ENCODE peak calls at places on chromosomes 2 and 18, in nine cellular contexts. S is sigmoid colon, H is mucosa of gallbladder, Z is germinal center, B is T-helper 1 cell, R is ACHN, T is HEK293T, Y is NCI-H1417 treated with DMSO at 0.1 percent for 48 hours, P is AML-193. C is an unnamed sample.

GRCh38 chr18:46343940-46344372 is 239.8 kb downstream of the HAUS1 start:
- DNase-seq in H (no peak), R (no peak), T (no peak), P (no peak), Y (peak), S (peak), B (peak), Z (peak), C (peak)

GRCh38 chr2:218383892-218384519 is 1.9 kb downstream of the SLC11A1 start:
- DNase-seq in P (no peak), Z (no peak), S (no peak), T (no peak), R (no peak), B (no peak), Y (no peak), H (no peak), C (no peak)

GRCh38 chr2:100882645-100883613 is 63.0 kb downstream of the NPAS2 start:
- DNase-seq in R (no peak), H (peak), P (no peak), Z (no peak), Y (no peak), B (no peak), T (no peak), S (no peak), C (no peak)

GRCh38 chr2:158644139-158644538 is 151.0 kb upstream of the DAPL1 start:
- DNase-seq in H (no peak), S (no peak), P (no peak), T (no peak), B (no peak), Y (no peak), Z (no peak), R (no peak), C (no peak)

GRCh38 chr2:121282800-121283382 is 2.1 kb downstream of the TFCP2L1 start:
- DNase-seq in S (no peak), H (peak), T (no peak), Y (no peak), P (no peak), B (no peak), Z (no peak), R (no peak), C (no peak)

GRCh38 chr2:217431577-217432269 is 571.1 kb downstream of the TNS1 start:
- DNase-seq in T (no peak), H (no peak), S (no peak), Z (no peak), B (no peak), Y (no peak), R (no peak), P (no peak), C (no peak)

GRCh38 chr2:154692927-154693326 is 5.6 kb upstream of the KCNJ3 start:
- DNase-seq in R (no peak), Z (no peak), B (no peak), S (no peak), T (no peak), Y (no peak), P (no peak), H (peak), C (no peak)

GRCh38 chr18:44556296-44556695 is 124.4 kb upstream of the SETBP1 start:
- DNase-seq in H (no peak), S (no peak), P (no peak), B (no peak), T (no peak), Y (no peak), Z (no peak), R (no peak), C (no peak)